ENCODE peak calls at places on chromosome 22, in seven cellular contexts. A, B, G, J, U, Y and X are unnamed samples.

GRCh38 chr22:31243339-31244043 is 31.4 kb downstream of the LIMK2 start:
- DNase-seq in A (no peak), B (no peak), G (peak), J (no peak), U (no peak), Y (no peak), X (peak)

GRCh38 chr22:47175761-47176359 is 413.4 kb downstream of the TBC1D22A start:
- DNase-seq in A (no peak), B (no peak), G (no peak), J (no peak), U (no peak), Y (no peak), X (no peak)

GRCh38 chr22:49935561-49935960 is 17.1 kb downstream of the CRELD2 start:
- DNase-seq in A (no peak), B (no peak), G (no peak), J (no peak), U (no peak), Y (no peak), X (no peak)

GRCh38 chr22:46060292-46061123 is 83.5 kb upstream of the WNT7B start:
- DNase-seq in A (no peak), B (no peak), G (no peak), J (no peak), U (no peak), Y (no peak), X (peak)

GRCh38 chr22:26842103-26842502 is 184.7 kb downstream of the MIAT start:
- DNase-seq in A (no peak), B (no peak), G (no peak), J (no peak), U (no peak), Y (no peak), X (no peak)

GRCh38 chr22:35749808-35750207 is 32.1 kb downstream of the APOL5 start:
- DNase-seq in A (no peak), B (no peak), G (peak), J (no peak), U (no peak), Y (peak), X (peak)

GRCh38 chr22:38202437-38203089 is 769 bp downstream of the MAFF start:
- DNase-seq in A (peak), B (peak), G (no peak), J (peak), U (no peak), Y (peak), X (peak)

GRCh38 chr22:29689872-29690213 is 30.0 kb upstream of the CABP7 start:
- DNase-seq in A (peak), B (peak), G (no peak), J (peak), U (no peak), Y (peak), X (peak)

GRCh38 chr22:49025791-49026475 is 801.7 kb downstream of the BRD1 start:
- DNase-seq in A (peak), B (no peak), G (no peak), J (no peak), U (no peak), Y (no peak), X (no peak)

GRCh38 chr22:49524362-49524761 is 303.3 kb downstream of the BRD1 start:
- DNase-seq in A (no peak), B (no peak), G (no peak), J (no peak), U (no peak), Y (no peak), X (no peak)

GRCh38 chr22:28154856-28155255 is 235.8 kb upstream of the PITPNB start:
- DNase-seq in A (no peak), B (no peak), G (no peak), J (no peak), U (no peak), Y (peak), X (no peak)

GRCh38 chr22:28674121-28674563 is 5.5 kb downstream of the TTC28 start:
- DNase-seq in A (no peak), B (no peak), G (no peak), J (peak), U (no peak), Y (peak), X (peak)

GRCh38 chr22:33467718-33468117 is 409.5 kb upstream of the SYN3 start:
- DNase-seq in A (no peak), B (no peak), G (no peak), J (no peak), U (no peak), Y (no peak), X (no peak)

GRCh38 chr22:44003776-44004460 is 20.2 kb upstream of the PARVB start:
- DNase-seq in A (no peak), B (no peak), G (no peak), J (no peak), U (no peak), Y (peak), X (no peak)

GRCh38 chr22:21718492-21718891 is 17.1 kb downstream of the YPEL1 start:
- DNase-seq in A (no peak), B (no peak), G (peak), J (no peak), U (no peak), Y (no peak), X (no peak)

GRCh38 chr22:20639750-20640149 is 132.3 kb downstream of the MED15 start:
- DNase-seq in A (no peak), B (no peak), G (no peak), J (no peak), U (no peak), Y (no peak), X (no peak)

GRCh38 chr22:31752096-31752847 is 1.5 kb upstream of the DEPDC5 start:
- DNase-seq in A (no peak), B (no peak), G (no peak), J (no peak), U (no peak), Y (no peak), X (no peak)

GRCh38 chr22:44848791-44849410 is 96.5 kb downstream of the ARHGAP8 start:
- DNase-seq in A (no peak), B (no peak), G (no peak), J (no peak), U (no peak), Y (no peak), X (no peak)

GRCh38 chr22:35677460-35678187 is 29.4 kb downstream of the APOL6 start:
- DNase-seq in A (no peak), B (no peak), G (no peak), J (no peak), U (no peak), Y (no peak), X (no peak)